ENCODE peak calls at places on chromosomes 16 and 17, in seven cellular contexts. Z, O, V, C, Y, W and R are unnamed samples.

GRCh38 chr17:6575596-6575988 is 19.2 kb upstream of the PITPNM3 start:
- DNase-seq in O (no peak), W (no peak), Y (no peak), C (no peak), Z (no peak), V (no peak), R (no peak)

GRCh38 chr16:59543641-59544040 is 809.5 kb upstream of the GOT2 start:
- DNase-seq in W (peak; percentile 21), Z (no peak), C (no peak), O (no peak), Y (no peak), V (no peak), R (peak; percentile 16)

GRCh38 chr16:48164907-48165715 is 9.3 kb upstream of the ABCC12 start:
- DNase-seq in C (no peak), V (peak; percentile 79), Y (peak; percentile 78), Z (peak; percentile 41), W (no peak), O (peak; percentile 24), R (peak; percentile 48)

GRCh38 chr17:83159204-83160049 is 80.0 kb downstream of the METRNL start:
- DNase-seq in O (no peak), V (no peak), Y (no peak), W (no peak), Z (no peak), C (no peak), R (no peak)

GRCh38 chr16:60107467-60107866 is 1373.4 kb upstream of the GOT2 start:
- DNase-seq in W (no peak), C (no peak), V (no peak), Y (no peak), Z (no peak), O (no peak), R (peak; percentile 7)

GRCh38 chr17:50258647-50259483 is 15.4 kb upstream of the TMEM92 start:
- DNase-seq in W (peak; percentile 58), Z (no peak), V (no peak), C (no peak), O (no peak), Y (no peak), R (peak; percentile 67)

GRCh38 chr17:44343510-44344209 is 1.4 kb upstream of the GRN start:
- DNase-seq in C (no peak), O (no peak), Y (no peak), Z (no peak), W (no peak), V (no peak), R (no peak)

GRCh38 chr16:68416057-68417046 is 32.0 kb downstream of the SMPD3 start:
- DNase-seq in Z (peak; percentile 79), O (no peak), W (no peak), C (no peak), Y (no peak), V (peak; percentile 59), R (no peak)

GRCh38 chr17:78672880-78673371 is 95.7 kb upstream of the DNAH17 start:
- DNase-seq in V (no peak), C (no peak), Y (no peak), O (no peak), W (no peak), Z (no peak), R (no peak)

GRCh38 chr17:42112552-42113176 is at the start of gene DHX58:
- DNase-seq in C (peak; percentile 36), V (peak; percentile 78), Y (peak; percentile 72), Z (peak; percentile 78), O (no peak), W (peak; percentile 64), R (peak; percentile 66)

GRCh38 chr17:35214192-35214591 is 20.0 kb upstream of the SLC35G3 start:
- DNase-seq in O (no peak), V (no peak), Z (no peak), W (no peak), C (no peak), Y (no peak), R (no peak)

GRCh38 chr17:18370761-18371160 is 6.8 kb upstream of the EVPLL start:
- DNase-seq in C (no peak), Z (no peak), O (no peak), V (no peak), W (no peak), Y (no peak), R (no peak)
- TF ChIP-seq CTCF in C (no peak), Z (no peak), O (no peak), V (no peak), W (no peak), Y (no peak), R (no peak)

GRCh38 chr17:74543891-74544760 is 1.8 kb downstream of the CD300C start:
- DNase-seq in W (no peak), O (no peak), V (no peak), C (no peak), Z (no peak), Y (no peak), R (no peak)
- H3K4me3 ChIP-seq in W (no peak overlapping the region), O (no peak overlapping the region), V (no peak overlapping the region), C (no peak overlapping the region), Z (no peak overlapping the region), Y (no peak overlapping the region), R (no peak overlapping the region)

GRCh38 chr16:52171481-52171880 is 375.5 kb downstream of the TOX3 start:
- DNase-seq in C (no peak), Z (no peak), O (no peak), W (no peak), Y (no peak), V (no peak), R (no peak)
- TF ChIP-seq CTCF in C (no peak), Z (no peak), O (no peak), W (no peak), Y (no peak), V (no peak), R (no peak)

GRCh38 chr17:28807925-28808641 is 34.5 kb downstream of the FAM222B start:
- DNase-seq in W (peak; percentile 69), O (no peak), Y (no peak), Z (peak; percentile 18), C (peak; percentile 52), V (no peak), R (peak; percentile 61)
- H3K4me3 ChIP-seq in W (no peak overlapping the region), O (peak overlapping the region; percentile 45), Y (no peak overlapping the region), Z (no peak overlapping the region), C (no peak overlapping the region), V (no peak overlapping the region), R (no peak overlapping the region)

DNA sequence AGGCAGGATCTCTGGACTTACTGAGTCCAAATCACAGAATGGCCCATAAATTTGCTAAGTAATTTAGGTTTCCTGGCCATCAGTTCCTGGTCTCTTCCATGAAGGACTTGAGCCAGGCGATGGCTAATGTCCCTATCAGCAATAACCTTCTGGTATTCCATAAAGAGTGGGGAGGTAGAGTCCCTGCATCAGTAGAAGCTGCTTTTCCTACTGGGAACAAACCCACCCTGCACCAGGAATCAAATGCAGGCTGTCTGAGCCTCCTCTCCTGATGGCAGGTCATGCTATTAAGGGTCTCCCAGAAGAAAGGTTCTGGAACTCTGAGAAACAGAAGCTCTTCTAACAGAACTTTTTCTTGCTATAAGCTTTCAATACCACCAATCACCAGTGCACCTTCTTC is 1.5 kb upstream of the HPR start:
- DNase-seq in O (no peak), V (no peak), W (no peak), Z (no peak), Y (no peak), C (no peak), R (no peak)
- TF ChIP-seq CTCF in O (no peak), V (no peak), W (no peak), Z (no peak), Y (no peak), C (no peak), R (no peak)

DNA sequence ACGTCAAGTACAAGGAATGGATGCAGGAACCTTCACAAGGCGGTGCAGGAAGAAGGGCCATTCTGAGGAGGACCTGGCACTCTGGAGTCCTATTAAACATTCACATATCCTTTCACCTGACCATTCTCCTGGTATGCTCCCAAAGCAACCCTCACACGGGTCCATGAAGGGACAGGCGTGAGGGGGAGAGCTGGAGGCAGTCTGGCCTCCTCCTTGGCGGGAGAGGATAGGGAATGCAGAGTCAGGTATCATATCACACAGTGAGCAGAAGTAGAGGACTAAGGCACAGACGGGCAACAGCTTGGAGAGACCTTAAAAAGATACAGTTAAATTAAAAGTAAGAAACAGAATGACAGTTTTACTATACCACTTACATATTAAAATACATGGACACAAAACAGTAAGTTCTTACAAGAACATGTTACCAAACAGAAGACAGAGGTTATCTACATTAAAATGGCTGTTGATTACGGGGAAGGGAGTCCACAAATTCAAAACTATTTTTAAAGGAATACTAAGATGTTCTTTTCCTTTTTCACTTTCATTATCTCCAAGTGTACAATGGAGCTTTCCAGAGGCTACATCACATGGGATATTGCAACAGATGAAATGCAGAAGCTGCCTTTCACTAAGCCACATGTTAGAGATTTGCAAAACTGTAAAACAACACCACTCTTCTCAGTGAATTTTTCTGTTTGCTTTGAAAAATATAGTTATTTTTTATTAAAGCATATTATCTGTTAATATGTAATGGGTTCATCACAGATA is 53.8 kb downstream of the XPO6 start:
- DNase-seq in W (no peak), C (no peak), O (no peak), Y (no peak), Z (no peak), V (no peak), R (no peak)
- H3K4me3 ChIP-seq in W (no peak overlapping the region), C (no peak overlapping the region), O (no peak overlapping the region), Y (peak overlapping the region; percentile 20), Z (no peak overlapping the region), V (no peak overlapping the region), R (no peak overlapping the region)

GRCh38 chr16:77722315-77723107 is at the start of gene NUDT7:
- DNase-seq in W (peak; percentile 82), Z (peak; percentile 98), V (peak; percentile 99), O (peak; percentile 98), Y (peak; percentile 99), C (peak; percentile 74), R (peak; percentile 72)
- TF ChIP-seq CTCF in W (peak; percentile 11), Z (no peak), V (no peak), O (no peak), Y (no peak), C (peak; percentile 23), R (no peak)